ENCODE peak calls at places on chromosomes 7 and 10, in nine cellular contexts. M, E, N, B, L, W, O, X and R are unnamed samples.

GRCh38 chr10:24618401-24618800 is 105.3 kb downstream of the ARHGAP21 start:
- DNase-seq in N (no peak), O (no peak), W (no peak), X (no peak), E (no peak), L (no peak), B (no peak), M (no peak), R (no peak)

GRCh38 chr10:110437761-110438341 is 59.9 kb upstream of the DUSP5 start:
- DNase-seq in N (no peak), O (no peak), X (no peak), W (no peak), M (no peak), E (no peak), B (no peak), L (no peak), R (no peak)

GRCh38 chr10:49592726-49593563 is 17.2 kb upstream of the SLC18A3 start:
- DNase-seq in O (peak), B (peak), L (peak), E (peak), N (peak), W (peak), M (no peak), X (peak), R (peak)

GRCh38 chr7:135188298-135188984 is 17.9 kb upstream of the CYREN start:
- DNase-seq in E (no peak), M (no peak), O (no peak), N (no peak), B (no peak), W (no peak), X (no peak), L (no peak), R (no peak)

GRCh38 chr10:6083523-6084475 is 5.0 kb upstream of the RBM17 start:
- DNase-seq in L (no peak), N (peak), O (peak), W (peak), B (no peak), E (no peak), X (no peak), M (no peak), R (no peak)

GRCh38 chr7:143199040-143199439 is 15.8 kb downstream of the TAS2R39 start:
- DNase-seq in X (no peak), E (no peak), N (no peak), W (no peak), M (no peak), L (no peak), O (no peak), B (no peak), R (no peak)

GRCh38 chr7:21108182-21108581 is 319.7 kb upstream of the SP4 start:
- DNase-seq in B (no peak), L (no peak), M (no peak), E (no peak), X (no peak), W (no peak), O (peak), N (no peak), R (no peak)

GRCh38 chr10:5199398-5199797 is 2.8 kb downstream of the AKR1C4 start:
- DNase-seq in X (no peak), O (no peak), E (no peak), W (no peak), N (no peak), B (no peak), L (no peak), M (no peak), R (peak)

GRCh38 chr7:43850348-43851116 is 18.8 kb downstream of the MRPS24 start:
- DNase-seq in E (no peak), M (no peak), W (no peak), O (peak), N (no peak), L (no peak), X (no peak), B (no peak), R (no peak)

GRCh38 chr7:18396953-18397352 is 98.6 kb upstream of the HDAC9 start:
- DNase-seq in L (no peak), B (no peak), O (no peak), N (no peak), X (no peak), M (no peak), W (no peak), E (no peak), R (no peak)

GRCh38 chr10:59991661-59992060 is 85.3 kb upstream of the CCDC6 start:
- DNase-seq in L (no peak), B (peak), O (peak), N (no peak), M (no peak), W (peak), X (no peak), E (peak), R (peak)

GRCh38 chr10:3654496-3654895 is 130.5 kb downstream of the KLF6 start:
- DNase-seq in O (peak), W (peak), L (no peak), X (no peak), E (no peak), N (no peak), M (no peak), B (no peak), R (no peak)

GRCh38 chr10:45653454-45653853 is 19.1 kb downstream of the ZFAND4 start:
- DNase-seq in N (no peak), E (peak), W (no peak), B (no peak), X (no peak), M (no peak), O (no peak), L (no peak), R (no peak)

GRCh38 chr7:90708841-90709317 is 112.8 kb downstream of the CDK14 start:
- DNase-seq in B (no peak), M (no peak), L (no peak), X (peak), N (peak), O (peak), W (peak), E (peak), R (peak)

GRCh38 chr10:78851652-78852051 is 217.1 kb upstream of the ZMIZ1 start:
- DNase-seq in L (no peak), E (no peak), B (peak), O (no peak), N (no peak), X (no peak), M (no peak), W (no peak), R (no peak)

GRCh38 chr7:150675714-150676113 is 9.8 kb upstream of the GIMAP2 start:
- DNase-seq in B (no peak), O (no peak), M (no peak), L (no peak), X (no peak), E (no peak), W (no peak), N (no peak), R (no peak)

GRCh38 chr10:71251319-71251718 is 38.9 kb downstream of the UNC5B start:
- DNase-seq in N (no peak), B (no peak), X (no peak), M (no peak), W (no peak), O (no peak), E (no peak), L (no peak), R (no peak)

GRCh38 chr7:129784783-129785456 is 167.8 kb downstream of the UBE2H start:
- DNase-seq in O (no peak), X (no peak), L (no peak), M (no peak), E (peak), W (no peak), B (no peak), N (peak), R (no peak)